ENCODE peak calls at places on chromosomes 6 and 20, in seven cellular contexts. One of them, this sample, is unnamed.

GRCh38 chr6:46440133-46440532 is 51.1 kb downstream of the RCAN2 start:
- DNase-seq in psoas muscle: no peak
- DNase-seq in GM13976: no peak
- DNase-seq in GM12865: no peak
- DNase-seq in brain microvascular endothelial cell: no peak
- DNase-seq in AG09319: no peak
- DNase-seq in gastrocnemius medialis: no peak
- DNase-seq in this sample: no peak

GRCh38 chr6:79078057-79078969 is at the start of gene PHIP:
- DNase-seq in psoas muscle: peak
- DNase-seq in GM13976: peak
- DNase-seq in GM12865: peak
- DNase-seq in brain microvascular endothelial cell: peak
- DNase-seq in AG09319: peak
- DNase-seq in gastrocnemius medialis: peak
- DNase-seq in this sample: peak

GRCh38 chr6:157962601-157963084 is 19.0 kb upstream of the SYNJ2 start:
- DNase-seq in psoas muscle: no peak
- DNase-seq in GM13976: no peak
- DNase-seq in GM12865: no peak
- DNase-seq in brain microvascular endothelial cell: peak
- DNase-seq in AG09319: no peak
- DNase-seq in gastrocnemius medialis: no peak
- DNase-seq in this sample: no peak

GRCh38 chr6:24344981-24345380 is 12.9 kb downstream of the DCDC2 start:
- DNase-seq in psoas muscle: no peak
- DNase-seq in GM13976: no peak
- DNase-seq in GM12865: no peak
- DNase-seq in brain microvascular endothelial cell: no peak
- DNase-seq in AG09319: no peak
- DNase-seq in gastrocnemius medialis: no peak
- DNase-seq in this sample: no peak

GRCh38 chr20:10436053-10436699 is 1.1 kb downstream of the SLX4IP start:
- DNase-seq in psoas muscle: no peak
- DNase-seq in GM13976: no peak
- DNase-seq in GM12865: no peak
- DNase-seq in brain microvascular endothelial cell: no peak
- DNase-seq in AG09319: no peak
- DNase-seq in gastrocnemius medialis: no peak
- DNase-seq in this sample: no peak

GRCh38 chr6:11953641-11954040 is 58.5 kb upstream of the HIVEP1 start:
- DNase-seq in psoas muscle: no peak
- DNase-seq in GM13976: no peak
- DNase-seq in GM12865: no peak
- DNase-seq in brain microvascular endothelial cell: no peak
- DNase-seq in AG09319: no peak
- DNase-seq in gastrocnemius medialis: no peak
- DNase-seq in this sample: no peak

GRCh38 chr20:20085071-20085470 is 32.7 kb downstream of the CFAP61 start:
- DNase-seq in psoas muscle: peak
- DNase-seq in GM13976: no peak
- DNase-seq in GM12865: no peak
- DNase-seq in brain microvascular endothelial cell: no peak
- DNase-seq in AG09319: no peak
- DNase-seq in gastrocnemius medialis: peak
- DNase-seq in this sample: no peak

GRCh38 chr6:1705183-1705582 is 95.5 kb downstream of the FOXC1 start:
- DNase-seq in psoas muscle: no peak
- DNase-seq in GM13976: no peak
- DNase-seq in GM12865: no peak
- DNase-seq in brain microvascular endothelial cell: no peak
- DNase-seq in AG09319: no peak
- DNase-seq in gastrocnemius medialis: no peak
- DNase-seq in this sample: no peak

GRCh38 chr6:47321582-47321981 is 11.9 kb upstream of the TNFRSF21 start:
- DNase-seq in psoas muscle: no peak
- DNase-seq in GM13976: no peak
- DNase-seq in GM12865: no peak
- DNase-seq in brain microvascular endothelial cell: no peak
- DNase-seq in AG09319: no peak
- DNase-seq in gastrocnemius medialis: no peak
- DNase-seq in this sample: no peak

GRCh38 chr20:51854912-51855311 is 52.6 kb upstream of the SALL4 start:
- DNase-seq in psoas muscle: no peak
- DNase-seq in GM13976: no peak
- DNase-seq in GM12865: no peak
- DNase-seq in brain microvascular endothelial cell: no peak
- DNase-seq in AG09319: no peak
- DNase-seq in gastrocnemius medialis: no peak
- DNase-seq in this sample: no peak

GRCh38 chr6:37501632-37502466 is 2.2 kb upstream of the CCDC167 start:
- DNase-seq in psoas muscle: no peak
- DNase-seq in GM13976: no peak
- DNase-seq in GM12865: no peak
- DNase-seq in brain microvascular endothelial cell: no peak
- DNase-seq in AG09319: no peak
- DNase-seq in gastrocnemius medialis: no peak
- DNase-seq in this sample: no peak

GRCh38 chr6:129546702-129547101 is 163.3 kb downstream of the ARHGAP18 start:
- DNase-seq in psoas muscle: no peak
- DNase-seq in GM13976: no peak
- DNase-seq in GM12865: no peak
- DNase-seq in brain microvascular endothelial cell: peak
- DNase-seq in AG09319: no peak
- DNase-seq in gastrocnemius medialis: no peak
- DNase-seq in this sample: no peak

GRCh38 chr6:143160439-143161220 is 99.9 kb downstream of the AIG1 start:
- DNase-seq in psoas muscle: no peak
- DNase-seq in GM13976: no peak
- DNase-seq in GM12865: no peak
- DNase-seq in brain microvascular endothelial cell: no peak
- DNase-seq in AG09319: no peak
- DNase-seq in gastrocnemius medialis: peak
- DNase-seq in this sample: no peak

GRCh38 chr20:38165089-38165965 is at the start of gene TGM2:
- DNase-seq in psoas muscle: peak
- DNase-seq in GM13976: peak
- DNase-seq in GM12865: peak
- DNase-seq in brain microvascular endothelial cell: peak
- DNase-seq in AG09319: no peak
- DNase-seq in gastrocnemius medialis: peak
- DNase-seq in this sample: peak

GRCh38 chr6:19210849-19211590 is 626.1 kb upstream of the ID4 start:
- DNase-seq in psoas muscle: no peak
- DNase-seq in GM13976: no peak
- DNase-seq in GM12865: peak
- DNase-seq in brain microvascular endothelial cell: no peak
- DNase-seq in AG09319: no peak
- DNase-seq in gastrocnemius medialis: no peak
- DNase-seq in this sample: peak

GRCh38 chr6:138161434-138162103 is at the start of gene ARFGEF3:
- DNase-seq in psoas muscle: peak
- DNase-seq in GM13976: peak
- DNase-seq in GM12865: peak
- DNase-seq in brain microvascular endothelial cell: no peak
- DNase-seq in AG09319: no peak
- DNase-seq in gastrocnemius medialis: no peak
- DNase-seq in this sample: peak

GRCh38 chr20:62143118-62143975 is at the start of the genes PSMA7 and SS18L1:
- DNase-seq in psoas muscle: peak
- DNase-seq in GM13976: peak
- DNase-seq in GM12865: peak
- DNase-seq in brain microvascular endothelial cell: peak
- DNase-seq in AG09319: peak
- DNase-seq in gastrocnemius medialis: peak
- DNase-seq in this sample: peak

GRCh38 chr20:46112430-46113020 is 5.6 kb upstream of the CD40 start:
- DNase-seq in psoas muscle: no peak
- DNase-seq in GM13976: no peak
- DNase-seq in GM12865: no peak
- DNase-seq in brain microvascular endothelial cell: no peak
- DNase-seq in AG09319: no peak
- DNase-seq in gastrocnemius medialis: no peak
- DNase-seq in this sample: no peak

GRCh38 chr20:44454301-44454963 is 21.2 kb upstream of the TTPAL start:
- DNase-seq in psoas muscle: no peak
- DNase-seq in GM13976: no peak
- DNase-seq in GM12865: no peak
- DNase-seq in brain microvascular endothelial cell: no peak
- DNase-seq in AG09319: no peak
- DNase-seq in gastrocnemius medialis: no peak
- DNase-seq in this sample: no peak

GRCh38 chr20:61899971-61900370 is 165.7 kb downstream of the TAF4 start:
- DNase-seq in psoas muscle: no peak
- DNase-seq in GM13976: no peak
- DNase-seq in GM12865: no peak
- DNase-seq in brain microvascular endothelial cell: no peak
- DNase-seq in AG09319: no peak
- DNase-seq in gastrocnemius medialis: no peak
- DNase-seq in this sample: no peak

GRCh38 chr6:166167801-166168615 is at the start of gene TBXT:
- DNase-seq in psoas muscle: no peak
- DNase-seq in GM13976: peak
- DNase-seq in GM12865: peak
- DNase-seq in brain microvascular endothelial cell: no peak
- DNase-seq in AG09319: no peak
- DNase-seq in gastrocnemius medialis: no peak
- DNase-seq in this sample: no peak

GRCh38 chr20:64219730-64220129 is 35.8 kb upstream of the PCMTD2 start:
- DNase-seq in psoas muscle: no peak
- DNase-seq in GM13976: no peak
- DNase-seq in GM12865: no peak
- DNase-seq in brain microvascular endothelial cell: no peak
- DNase-seq in AG09319: no peak
- DNase-seq in gastrocnemius medialis: no peak
- DNase-seq in this sample: no peak

GRCh38 chr6:6811151-6812002 is 222.9 kb downstream of the LY86 start:
- DNase-seq in psoas muscle: no peak
- DNase-seq in GM13976: no peak
- DNase-seq in GM12865: peak
- DNase-seq in brain microvascular endothelial cell: peak
- DNase-seq in AG09319: no peak
- DNase-seq in gastrocnemius medialis: no peak
- DNase-seq in this sample: no peak

GRCh38 chr20:20259534-20259933 is 108.4 kb upstream of the INSM1 start:
- DNase-seq in psoas muscle: no peak
- DNase-seq in GM13976: no peak
- DNase-seq in GM12865: no peak
- DNase-seq in brain microvascular endothelial cell: no peak
- DNase-seq in AG09319: no peak
- DNase-seq in gastrocnemius medialis: no peak
- DNase-seq in this sample: no peak

GRCh38 chr20:35988910-35989463 is 20.6 kb downstream of the CNBD2 start:
- DNase-seq in psoas muscle: no peak
- DNase-seq in GM13976: no peak
- DNase-seq in GM12865: no peak
- DNase-seq in brain microvascular endothelial cell: no peak
- DNase-seq in AG09319: no peak
- DNase-seq in gastrocnemius medialis: no peak
- DNase-seq in this sample: no peak

GRCh38 chr6:31114970-31115849 is 610 bp downstream of the PSORS1C1 start:
- DNase-seq in psoas muscle: no peak
- DNase-seq in GM13976: no peak
- DNase-seq in GM12865: no peak
- DNase-seq in brain microvascular endothelial cell: peak
- DNase-seq in AG09319: no peak
- DNase-seq in gastrocnemius medialis: no peak
- DNase-seq in this sample: no peak

DNA sequence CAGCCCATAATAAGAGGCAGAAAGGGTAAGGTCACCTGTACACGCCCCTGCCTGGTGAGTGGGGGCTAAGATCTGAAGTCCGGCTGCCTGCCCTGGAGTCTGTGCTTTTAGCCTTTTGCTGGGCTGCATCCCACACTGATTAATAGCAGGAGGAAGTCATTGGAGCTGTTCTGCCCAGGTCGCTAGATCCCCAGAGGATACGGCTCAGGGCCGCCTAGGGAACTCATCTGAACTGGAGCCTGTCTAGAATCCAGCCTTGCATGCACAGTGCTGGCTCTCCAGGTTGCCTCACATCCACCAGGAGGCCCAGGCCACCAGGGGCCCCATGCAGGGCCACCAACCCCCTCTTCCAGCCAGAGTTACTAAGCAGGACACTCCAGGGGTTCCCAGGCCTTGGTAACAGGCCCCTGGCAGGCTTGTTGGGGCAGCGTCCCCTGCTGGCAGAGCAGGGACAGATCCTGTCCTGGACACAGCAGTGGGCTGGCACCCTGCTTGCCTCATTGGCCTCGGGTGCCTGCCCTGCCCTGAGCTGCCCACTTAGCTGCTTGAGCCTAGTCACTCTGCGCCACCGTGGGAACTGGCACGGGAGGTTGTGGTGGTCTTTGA is 35.3 kb downstream of the EFCAB8 start:
- DNase-seq in psoas muscle: no peak
- DNase-seq in GM13976: peak
- DNase-seq in GM12865: peak
- DNase-seq in brain microvascular endothelial cell: peak
- DNase-seq in AG09319: no peak
- DNase-seq in gastrocnemius medialis: no peak
- DNase-seq in this sample: peak
- TF ChIP-seq CTCF in psoas muscle: no peak
- TF ChIP-seq CTCF in GM13976: peak
- TF ChIP-seq CTCF in GM12865: peak
- TF ChIP-seq CTCF in brain microvascular endothelial cell: peak
- TF ChIP-seq CTCF in AG09319: peak
- TF ChIP-seq CTCF in gastrocnemius medialis: no peak
- TF ChIP-seq CTCF in this sample: peak

DNA sequence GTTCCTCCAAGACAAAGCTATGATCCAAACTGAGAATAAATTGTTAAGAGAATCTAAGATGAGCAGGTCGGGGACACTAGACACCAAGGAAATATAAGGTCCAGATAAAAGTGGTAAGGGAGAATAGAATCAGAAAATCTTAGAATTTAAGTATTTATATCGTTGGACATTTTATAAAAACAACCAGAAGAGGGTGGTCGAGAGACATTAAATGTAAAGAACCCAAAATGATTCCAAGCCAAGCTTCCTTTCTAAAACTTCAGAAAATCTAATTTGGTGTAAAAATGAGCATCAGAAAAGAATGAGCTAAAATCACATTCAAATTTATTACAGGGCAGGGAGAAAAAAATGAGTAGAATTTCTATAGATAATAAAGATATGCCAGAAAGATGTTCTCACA is 97.8 kb upstream of the OGFRL1 start:
- DNase-seq in psoas muscle: no peak
- DNase-seq in GM13976: no peak
- DNase-seq in GM12865: peak
- DNase-seq in brain microvascular endothelial cell: no peak
- DNase-seq in AG09319: no peak
- DNase-seq in gastrocnemius medialis: no peak
- DNase-seq in this sample: no peak
- TF ChIP-seq CTCF in psoas muscle: no peak
- TF ChIP-seq CTCF in GM13976: no peak
- TF ChIP-seq CTCF in GM12865: no peak
- TF ChIP-seq CTCF in brain microvascular endothelial cell: no peak
- TF ChIP-seq CTCF in AG09319: peak
- TF ChIP-seq CTCF in gastrocnemius medialis: peak
- TF ChIP-seq CTCF in this sample: no peak

GRCh38 chr6:112372213-112372806 is 25.2 kb downstream of the RFPL4B start:
- DNase-seq in psoas muscle: no peak
- DNase-seq in GM13976: no peak
- DNase-seq in GM12865: no peak
- DNase-seq in brain microvascular endothelial cell: no peak
- DNase-seq in AG09319: peak
- DNase-seq in gastrocnemius medialis: no peak
- DNase-seq in this sample: no peak
- TF ChIP-seq CTCF in psoas muscle: peak
- TF ChIP-seq CTCF in GM13976: no peak
- TF ChIP-seq CTCF in GM12865: no peak
- TF ChIP-seq CTCF in brain microvascular endothelial cell: peak
- TF ChIP-seq CTCF in AG09319: peak
- TF ChIP-seq CTCF in gastrocnemius medialis: no peak
- TF ChIP-seq CTCF in this sample: no peak

GRCh38 chr20:63215101-63216040 is 560 bp downstream of the YTHDF1 start:
- DNase-seq in psoas muscle: no peak
- DNase-seq in GM13976: peak
- DNase-seq in GM12865: peak
- DNase-seq in brain microvascular endothelial cell: peak
- DNase-seq in AG09319: peak
- DNase-seq in gastrocnemius medialis: no peak
- DNase-seq in this sample: peak
- TF ChIP-seq CTCF in psoas muscle: peak
- TF ChIP-seq CTCF in GM13976: peak
- TF ChIP-seq CTCF in GM12865: peak
- TF ChIP-seq CTCF in brain microvascular endothelial cell: peak
- TF ChIP-seq CTCF in AG09319: peak
- TF ChIP-seq CTCF in gastrocnemius medialis: peak
- TF ChIP-seq CTCF in this sample: peak